ENCODE peak calls at places on chromosome 14, in ten cellular contexts. B, H, O, E, Y, J, C, X, Q and G are unnamed samples.

GRCh38 chr14:28083456-28083855 is 683.1 kb upstream of the FOXG1 start:
- DNase-seq in B (no peak), H (peak), O (no peak), E (no peak), Y (no peak), J (no peak), C (no peak), X (peak), Q (no peak), G (no peak)

GRCh38 chr14:67517083-67517482 is 16.0 kb upstream of the PLEKHH1 start:
- DNase-seq in B (no peak), H (no peak), O (no peak), E (no peak), Y (no peak), J (no peak), C (no peak), X (peak), Q (no peak), G (no peak)

GRCh38 chr14:102591372-102591943 is 991 bp upstream of the RCOR1 start:
- DNase-seq in B (peak), H (no peak), O (peak), E (peak), Y (no peak), J (no peak), C (peak), X (peak), Q (no peak), G (no peak)

GRCh38 chr14:31261523-31261858 is 53.9 kb upstream of the HECTD1 start:
- DNase-seq in B (no peak), H (no peak), O (no peak), E (no peak), Y (no peak), J (no peak), C (no peak), X (no peak), Q (no peak), G (no peak)

GRCh38 chr14:36515896-36516718 is 3.9 kb downstream of the NKX2-1 start:
- DNase-seq in B (no peak), H (no peak), O (no peak), E (no peak), Y (no peak), J (no peak), C (no peak), X (peak), Q (no peak), G (no peak)

GRCh38 chr14:103576371-103577024 is 13.7 kb downstream of the COA8 start:
- DNase-seq in B (peak), H (peak), O (peak), E (no peak), Y (peak), J (peak), C (no peak), X (peak), Q (peak), G (peak)

GRCh38 chr14:91119556-91120311 is 5.9 kb downstream of the DGLUCY start:
- DNase-seq in B (no peak), H (peak), O (no peak), E (no peak), Y (no peak), J (peak), C (no peak), X (peak), Q (no peak), G (peak)

GRCh38 chr14:80809663-80810062 is 131.9 kb downstream of the CEP128 start:
- DNase-seq in B (no peak), H (no peak), O (no peak), E (no peak), Y (no peak), J (no peak), C (peak), X (no peak), Q (no peak), G (no peak)

GRCh38 chr14:102922490-102923200 is at the start of gene AMN:
- DNase-seq in B (no peak), H (no peak), O (no peak), E (no peak), Y (no peak), J (no peak), C (peak), X (no peak), Q (no peak), G (peak)

GRCh38 chr14:24312736-24313507 is 1.6 kb downstream of the LTB4R start:
- DNase-seq in B (no peak), H (no peak), O (no peak), E (peak), Y (no peak), J (no peak), C (peak), X (no peak), Q (no peak), G (no peak)

GRCh38 chr14:103232338-103232808 is 101.7 kb upstream of the EIF5 start:
- DNase-seq in B (peak), H (no peak), O (no peak), E (no peak), Y (no peak), J (no peak), C (no peak), X (no peak), Q (no peak), G (no peak)

GRCh38 chr14:31228533-31228932 is 20.9 kb upstream of the HECTD1 start:
- DNase-seq in B (no peak), H (peak), O (no peak), E (no peak), Y (no peak), J (no peak), C (no peak), X (peak), Q (no peak), G (no peak)

GRCh38 chr14:102346645-102347044 is 16.0 kb downstream of the CINP start:
- DNase-seq in B (no peak), H (no peak), O (no peak), E (no peak), Y (no peak), J (no peak), C (no peak), X (no peak), Q (no peak), G (no peak)

GRCh38 chr14:65177551-65177950 is 75.2 kb upstream of the MAX start:
- DNase-seq in B (no peak), H (no peak), O (no peak), E (no peak), Y (no peak), J (no peak), C (no peak), X (peak), Q (no peak), G (no peak)

GRCh38 chr14:94460631-94461416 is 8.2 kb upstream of the SERPINA11 start:
- DNase-seq in B (no peak), H (no peak), O (no peak), E (no peak), Y (no peak), J (no peak), C (peak), X (no peak), Q (no peak), G (no peak)

GRCh38 chr14:103123634-103124500 is 606 bp downstream of the TNFAIP2 start:
- DNase-seq in B (no peak), H (no peak), O (peak), E (no peak), Y (no peak), J (no peak), C (no peak), X (no peak), Q (no peak), G (no peak)

GRCh38 chr14:68822132-68822651 is 29.3 kb upstream of the ZFP36L1 start:
- DNase-seq in B (no peak), H (no peak), O (no peak), E (no peak), Y (no peak), J (no peak), C (peak), X (no peak), Q (no peak), G (no peak)

GRCh38 chr14:100388137-100389050 is 65.3 kb downstream of the SLC25A47 start:
- DNase-seq in B (no peak), H (no peak), O (no peak), E (no peak), Y (no peak), J (no peak), C (no peak), X (no peak), Q (no peak), G (peak)

GRCh38 chr14:41380017-41380416 is 226.7 kb upstream of the LRFN5 start:
- DNase-seq in B (no peak), H (no peak), O (no peak), E (no peak), Y (no peak), J (no peak), C (no peak), X (no peak), Q (no peak), G (no peak)

GRCh38 chr14:39267592-39268112 is 33.9 kb downstream of the MIA2 start:
- DNase-seq in B (peak), H (peak), O (no peak), E (no peak), Y (no peak), J (no peak), C (no peak), X (no peak), Q (peak), G (peak)

GRCh38 chr14:75715926-75716780 is 55.1 kb downstream of the TTLL5 start:
- DNase-seq in B (no peak), H (no peak), O (no peak), E (no peak), Y (peak), J (peak), C (no peak), X (peak), Q (no peak), G (no peak)

GRCh38 chr14:67166450-67166853 is 22.8 kb upstream of the GARIN2 start:
- DNase-seq in B (peak), H (peak), O (peak), E (peak), Y (peak), J (no peak), C (peak), X (peak), Q (no peak), G (peak)

GRCh38 chr14:23300687-23301223 is 1.9 kb downstream of the PPP1R3E start:
- DNase-seq in B (peak), H (peak), O (peak), E (no peak), Y (no peak), J (no peak), C (no peak), X (peak), Q (no peak), G (no peak)

GRCh38 chr14:79186523-79186922 is 1016.4 kb downstream of the NRXN3 start:
- DNase-seq in B (no peak), H (peak), O (no peak), E (no peak), Y (no peak), J (no peak), C (no peak), X (peak), Q (no peak), G (no peak)

GRCh38 chr14:80634106-80634758 is 307.3 kb downstream of the CEP128 start:
- DNase-seq in B (no peak), H (peak), O (no peak), E (no peak), Y (no peak), J (no peak), C (no peak), X (peak), Q (no peak), G (no peak)

GRCh38 chr14:20327005-20327869 is 5.8 kb downstream of the CCNB1IP1 start:
- DNase-seq in B (peak), H (peak), O (no peak), E (peak), Y (no peak), J (peak), C (peak), X (peak), Q (peak), G (peak)

GRCh38 chr14:51908086-51908485 is 47.7 kb downstream of the GNG2 start:
- DNase-seq in B (no peak), H (no peak), O (no peak), E (no peak), Y (no peak), J (no peak), C (peak), X (peak), Q (no peak), G (no peak)

GRCh38 chr14:68033533-68033932 is 214.0 kb downstream of the RAD51B start:
- DNase-seq in B (no peak), H (no peak), O (no peak), E (no peak), Y (no peak), J (no peak), C (no peak), X (peak), Q (no peak), G (no peak)

GRCh38 chr14:100556936-100557505 is 30.2 kb downstream of the BEGAIN start:
- DNase-seq in B (no peak), H (no peak), O (no peak), E (no peak), Y (no peak), J (no peak), C (no peak), X (no peak), Q (no peak), G (no peak)

GRCh38 chr14:76163668-76164363 is 12.1 kb downstream of the GPATCH2L start:
- DNase-seq in B (no peak), H (no peak), O (no peak), E (no peak), Y (no peak), J (no peak), C (no peak), X (no peak), Q (no peak), G (no peak)

GRCh38 chr14:100747021-100747586 is 20.4 kb downstream of the DLK1 start:
- DNase-seq in B (peak), H (peak), O (no peak), E (no peak), Y (no peak), J (peak), C (no peak), X (peak), Q (peak), G (no peak)

GRCh38 chr14:72863216-72864006 is 30.5 kb downstream of the DPF3 start:
- DNase-seq in B (no peak), H (no peak), O (no peak), E (no peak), Y (no peak), J (peak), C (peak), X (no peak), Q (no peak), G (no peak)

GRCh38 chr14:33844118-33844517 is 106.8 kb downstream of the EGLN3 start:
- DNase-seq in B (no peak), H (no peak), O (no peak), E (no peak), Y (no peak), J (no peak), C (no peak), X (no peak), Q (no peak), G (no peak)

GRCh38 chr14:34693228-34693939 is 21.0 kb downstream of the CFL2 start:
- DNase-seq in B (no peak), H (peak), O (peak), E (no peak), Y (no peak), J (no peak), C (no peak), X (no peak), Q (peak), G (peak)

GRCh38 chr14:95431199-95432145 is 85.0 kb downstream of the SYNE3 start:
- DNase-seq in B (peak), H (no peak), O (no peak), E (no peak), Y (no peak), J (no peak), C (peak), X (peak), Q (no peak), G (no peak)

GRCh38 chr14:72812292-72812851 is 81.5 kb downstream of the DPF3 start:
- DNase-seq in B (no peak), H (peak), O (no peak), E (no peak), Y (no peak), J (no peak), C (no peak), X (no peak), Q (no peak), G (no peak)

GRCh38 chr14:85532981-85533820 is 3.3 kb downstream of the FLRT2 start:
- DNase-seq in B (peak), H (peak), O (peak), E (no peak), Y (no peak), J (no peak), C (no peak), X (peak), Q (no peak), G (no peak)